ENCODE peak calls at places on chromosomes 13 and 19, in ten cellular contexts. Z is EL; J is PC-9; T is DMS 273 treated with DMSO at 0.1 percent for 48 hours; E is naive thymus-derived CD8-positive, alpha-beta T cell; R is lower leg skin; A is stimulated activated CD8-positive, alpha-beta memory T cell treated with anti-CD3 and anti-CD28 coated beads, Interleukin-7, amount 100 ng/mL, for 48 hours; H is epithelial cell of esophagus; U is Kasumi-1; F is progenitor cell of endocrine pancreas. Y is an unnamed sample.

GRCh38 chr19:53989600-53990533 is 1.6 kb upstream of the CACNG6 start:
- DNase-seq in J (no peak), U (no peak), F (no peak), A (no peak), R (no peak), T (no peak), E (no peak), H (no peak), Z (no peak), Y (peak)

GRCh38 chr19:7869910-7870511 is 4.2 kb downstream of the PRR36 start:
- DNase-seq in T (no peak), R (no peak), J (peak), E (peak), F (no peak), H (peak), U (peak), Z (peak), A (peak), Y (peak)

GRCh38 chr19:43799502-43800142 is 2.6 kb downstream of the LYPD5 start:
- DNase-seq in T (no peak), Z (no peak), J (no peak), E (no peak), R (no peak), A (no peak), U (no peak), H (peak), F (no peak), Y (no peak)

GRCh38 chr13:82062772-82063171 is 1721.8 kb upstream of the SPRY2 start:
- DNase-seq in U (no peak), J (no peak), Z (peak), A (no peak), H (peak), E (no peak), R (no peak), T (no peak), F (no peak), Y (no peak)

GRCh38 chr13:76754414-76754813 is 131.8 kb downstream of the KCTD12 start:
- DNase-seq in R (no peak), H (peak), A (no peak), E (no peak), U (no peak), Z (no peak), F (no peak), T (no peak), J (no peak), Y (peak)

GRCh38 chr19:38433268-38433733 is at the start of gene RYR1:
- DNase-seq in U (no peak), A (peak), T (no peak), R (peak), H (peak), Z (peak), J (no peak), F (no peak), E (peak), Y (no peak)

GRCh38 chr13:59446391-59446790 is 717.3 kb downstream of the DIAPH3 start:
- DNase-seq in A (no peak), J (no peak), F (no peak), U (no peak), T (no peak), R (no peak), Z (no peak), E (no peak), H (no peak), Y (no peak)

GRCh38 chr13:42780044-42780443 is 1.3 kb upstream of the FAM216B start:
- DNase-seq in Z (no peak), T (no peak), U (no peak), A (no peak), J (no peak), H (no peak), R (no peak), E (no peak), F (no peak), Y (no peak)

GRCh38 chr19:47356900-47357299 is 7.8 kb downstream of the DHX34 start:
- DNase-seq in A (no peak), R (no peak), T (no peak), U (no peak), Z (no peak), F (no peak), J (peak), H (no peak), E (no peak), Y (no peak)

GRCh38 chr13:37175996-37176395 is 70.5 kb upstream of the CSNK1A1L start:
- DNase-seq in H (peak), Z (peak), T (no peak), U (no peak), R (peak), J (no peak), E (no peak), F (no peak), A (no peak), Y (peak)

GRCh38 chr19:39416152-39416551 is 3.7 kb downstream of the PLEKHG2 start:
- DNase-seq in A (no peak), Z (no peak), E (no peak), J (no peak), F (no peak), T (no peak), R (no peak), U (no peak), H (no peak), Y (no peak)

GRCh38 chr19:51259348-51260245 is 8.7 kb downstream of the SIGLECL1 start:
- DNase-seq in F (no peak), U (peak), R (peak), J (no peak), H (peak), Z (peak), E (no peak), T (peak), A (no peak), Y (peak)